ENCODE peak calls at places on chromosomes 4 and X, in ten cellular contexts. One of them, this sample, is unnamed.
A peak's percentile ranks its signal among the peaks of the same experiment; 100 is the strongest.

GRCh38 chr4:128483816-128484215 is 196.2 kb upstream of the PGRMC2 start:
- DNase-seq in K562: no peak
- DNase-seq in stomach: no peak
- DNase-seq in HepG2: no peak
- DNase-seq in H1: no peak
- DNase-seq in sigmoid colon: no peak
- DNase-seq in tibial nerve: no peak
- DNase-seq in ovary: no peak
- DNase-seq in esophagus muscularis mucosa: no peak
- DNase-seq in transverse colon: no peak
- DNase-seq in this sample: no peak

GRCh38 chr4:159334461-159334860 is 231.6 kb downstream of the RAPGEF2 start:
- DNase-seq in K562: no peak
- DNase-seq in ovary: no peak
- DNase-seq in stomach: no peak
- DNase-seq in H1: no peak
- DNase-seq in transverse colon: no peak
- DNase-seq in esophagus muscularis mucosa: no peak
- DNase-seq in sigmoid colon: no peak
- DNase-seq in tibial nerve: no peak
- DNase-seq in HepG2: no peak
- DNase-seq in this sample: no peak

GRCh38 chr4:163554870-163555465 is 60.5 kb downstream of the TMA16 start:
- DNase-seq in transverse colon: no peak
- DNase-seq in H1: no peak
- DNase-seq in tibial nerve: no peak
- DNase-seq in stomach: no peak
- DNase-seq in K562: peak; percentile 19
- DNase-seq in sigmoid colon: no peak
- DNase-seq in ovary: no peak
- DNase-seq in HepG2: no peak
- DNase-seq in esophagus muscularis mucosa: no peak
- DNase-seq in this sample: no peak

GRCh38 chr4:100981447-100982204 is 365.7 kb downstream of the PPP3CA start:
- DNase-seq in sigmoid colon: no peak
- DNase-seq in H1: no peak
- DNase-seq in stomach: no peak
- DNase-seq in tibial nerve: no peak
- DNase-seq in ovary: no peak
- DNase-seq in K562: no peak
- DNase-seq in esophagus muscularis mucosa: no peak
- DNase-seq in HepG2: no peak
- DNase-seq in transverse colon: no peak
- DNase-seq in this sample: no peak

GRCh38 chrX:42384956-42385355 is 393.0 kb downstream of the PPP1R2C start:
- DNase-seq in stomach: no peak
- DNase-seq in H1: no peak
- DNase-seq in transverse colon: no peak
- DNase-seq in K562: no peak
- DNase-seq in sigmoid colon: no peak
- DNase-seq in ovary: no peak
- DNase-seq in HepG2: no peak
- DNase-seq in esophagus muscularis mucosa: no peak
- DNase-seq in tibial nerve: no peak
- DNase-seq in this sample: no peak

GRCh38 chr4:110550260-110550659 is 72.6 kb downstream of the PITX2 start:
- DNase-seq in sigmoid colon: no peak
- DNase-seq in tibial nerve: no peak
- DNase-seq in stomach: no peak
- DNase-seq in H1: no peak
- DNase-seq in esophagus muscularis mucosa: no peak
- DNase-seq in K562: no peak
- DNase-seq in ovary: no peak
- DNase-seq in HepG2: no peak
- DNase-seq in transverse colon: no peak
- DNase-seq in this sample: no peak

GRCh38 chr4:143358923-143359694 is 22.4 kb downstream of the GAB1 start:
- DNase-seq in sigmoid colon: no peak
- DNase-seq in H1: no peak
- DNase-seq in stomach: peak; percentile 73
- DNase-seq in esophagus muscularis mucosa: no peak
- DNase-seq in transverse colon: peak; percentile 78
- DNase-seq in K562: peak; percentile 48
- DNase-seq in ovary: no peak
- DNase-seq in tibial nerve: no peak
- DNase-seq in HepG2: no peak
- DNase-seq in this sample: no peak

GRCh38 chr4:100805547-100805946 is 287.7 kb upstream of the EMCN start:
- DNase-seq in sigmoid colon: no peak
- DNase-seq in esophagus muscularis mucosa: no peak
- DNase-seq in H1: peak; percentile 58
- DNase-seq in K562: no peak
- DNase-seq in ovary: no peak
- DNase-seq in stomach: no peak
- DNase-seq in HepG2: no peak
- DNase-seq in tibial nerve: no peak
- DNase-seq in transverse colon: no peak
- DNase-seq in this sample: no peak

GRCh38 chrX:13126785-13127184 is 82.4 kb upstream of the FAM9C start:
- DNase-seq in sigmoid colon: no peak
- DNase-seq in esophagus muscularis mucosa: no peak
- DNase-seq in ovary: no peak
- DNase-seq in transverse colon: no peak
- DNase-seq in H1: no peak
- DNase-seq in K562: peak; percentile 36
- DNase-seq in stomach: no peak
- DNase-seq in tibial nerve: no peak
- DNase-seq in HepG2: peak; percentile 4
- DNase-seq in this sample: no peak

GRCh38 chrX:12657881-12658280 is 133.3 kb upstream of the PRPS2 start:
- DNase-seq in esophagus muscularis mucosa: no peak
- DNase-seq in ovary: no peak
- DNase-seq in H1: no peak
- DNase-seq in stomach: no peak
- DNase-seq in HepG2: no peak
- DNase-seq in K562: no peak
- DNase-seq in sigmoid colon: no peak
- DNase-seq in transverse colon: no peak
- DNase-seq in tibial nerve: no peak
- DNase-seq in this sample: no peak

GRCh38 chrX:71117358-71117757 is 1.0 kb upstream of the MED12 start:
- DNase-seq in tibial nerve: no peak
- DNase-seq in H1: no peak
- DNase-seq in esophagus muscularis mucosa: no peak
- DNase-seq in ovary: no peak
- DNase-seq in stomach: no peak
- DNase-seq in transverse colon: no peak
- DNase-seq in sigmoid colon: no peak
- DNase-seq in HepG2: no peak
- DNase-seq in K562: no peak
- DNase-seq in this sample: no peak

GRCh38 chrX:155612312-155613224 is at the start of gene TMLHE:
- DNase-seq in stomach: peak; percentile 67
- DNase-seq in H1: peak; percentile 61
- DNase-seq in sigmoid colon: peak; percentile 76
- DNase-seq in HepG2: peak; percentile 41
- DNase-seq in ovary: peak; percentile 66
- DNase-seq in tibial nerve: peak; percentile 32
- DNase-seq in transverse colon: peak; percentile 79
- DNase-seq in esophagus muscularis mucosa: no peak
- DNase-seq in K562: peak; percentile 82
- DNase-seq in this sample: peak; percentile 73

GRCh38 chr4:123786955-123787354 is 390.4 kb downstream of the SPRY1 start:
- DNase-seq in ovary: peak; percentile 46
- DNase-seq in tibial nerve: no peak
- DNase-seq in esophagus muscularis mucosa: no peak
- DNase-seq in stomach: peak; percentile 29
- DNase-seq in H1: no peak
- DNase-seq in transverse colon: peak; percentile 14
- DNase-seq in HepG2: no peak
- DNase-seq in K562: no peak
- DNase-seq in sigmoid colon: peak; percentile 83
- DNase-seq in this sample: no peak

GRCh38 chrX:8042304-8042703 is 115.1 kb upstream of the PNPLA4 start:
- DNase-seq in tibial nerve: no peak
- DNase-seq in H1: no peak
- DNase-seq in K562: peak; percentile 1
- DNase-seq in ovary: no peak
- DNase-seq in esophagus muscularis mucosa: no peak
- DNase-seq in transverse colon: no peak
- DNase-seq in sigmoid colon: no peak
- DNase-seq in HepG2: peak; percentile 6
- DNase-seq in stomach: no peak
- DNase-seq in this sample: no peak

GRCh38 chr4:8600686-8601085 is 8.1 kb downstream of the CPZ start:
- DNase-seq in sigmoid colon: no peak
- DNase-seq in transverse colon: no peak
- DNase-seq in K562: no peak
- DNase-seq in ovary: no peak
- DNase-seq in HepG2: no peak
- DNase-seq in H1: no peak
- DNase-seq in stomach: no peak
- DNase-seq in esophagus muscularis mucosa: no peak
- DNase-seq in tibial nerve: no peak
- DNase-seq in this sample: no peak

GRCh38 chr4:8601086-8601485 is 8.5 kb downstream of the CPZ start:
- DNase-seq in sigmoid colon: no peak
- DNase-seq in K562: no peak
- DNase-seq in HepG2: no peak
- DNase-seq in H1: no peak
- DNase-seq in transverse colon: no peak
- DNase-seq in tibial nerve: no peak
- DNase-seq in ovary: no peak
- DNase-seq in esophagus muscularis mucosa: no peak
- DNase-seq in stomach: no peak
- DNase-seq in this sample: no peak

GRCh38 chr4:8603931-8604330 is 11.4 kb downstream of the CPZ start:
- DNase-seq in tibial nerve: no peak
- DNase-seq in sigmoid colon: no peak
- DNase-seq in stomach: no peak
- DNase-seq in ovary: no peak
- DNase-seq in K562: no peak
- DNase-seq in HepG2: no peak
- DNase-seq in esophagus muscularis mucosa: no peak
- DNase-seq in H1: no peak
- DNase-seq in transverse colon: no peak
- DNase-seq in this sample: no peak

GRCh38 chr4:8601556-8601955 is 9.0 kb downstream of the CPZ start:
- DNase-seq in transverse colon: no peak
- DNase-seq in stomach: no peak
- DNase-seq in esophagus muscularis mucosa: no peak
- DNase-seq in HepG2: no peak
- DNase-seq in K562: no peak
- DNase-seq in ovary: no peak
- DNase-seq in sigmoid colon: no peak
- DNase-seq in tibial nerve: no peak
- DNase-seq in H1: no peak
- DNase-seq in this sample: no peak

GRCh38 chr4:8602686-8603430 is 10.3 kb downstream of the CPZ start:
- DNase-seq in H1: no peak
- DNase-seq in HepG2: no peak
- DNase-seq in transverse colon: no peak
- DNase-seq in stomach: no peak
- DNase-seq in sigmoid colon: no peak
- DNase-seq in K562: no peak
- DNase-seq in ovary: no peak
- DNase-seq in esophagus muscularis mucosa: no peak
- DNase-seq in tibial nerve: no peak
- DNase-seq in this sample: no peak
- TF ChIP-seq EP300 in H1: no peak
- TF ChIP-seq EP300 in HepG2: no peak
- TF ChIP-seq EP300 in transverse colon: no peak
- TF ChIP-seq EP300 in stomach: no peak
- TF ChIP-seq EP300 in sigmoid colon: no peak
- TF ChIP-seq EP300 in K562: no peak
- TF ChIP-seq EP300 in ovary: no peak
- TF ChIP-seq EP300 in esophagus muscularis mucosa: no peak
- TF ChIP-seq EP300 in tibial nerve: no peak
- TF ChIP-seq EP300 in this sample: no peak

GRCh38 chrX:103585421-103586313 is at the start of gene TCEAL4:
- DNase-seq in ovary: peak; percentile 74
- DNase-seq in stomach: peak; percentile 63
- DNase-seq in esophagus muscularis mucosa: no peak
- DNase-seq in tibial nerve: peak; percentile 45
- DNase-seq in K562: peak; percentile 24
- DNase-seq in sigmoid colon: peak; percentile 85
- DNase-seq in transverse colon: peak; percentile 68
- DNase-seq in HepG2: no peak
- DNase-seq in H1: peak; percentile 52
- DNase-seq in this sample: peak; percentile 80
- TF ChIP-seq POLR2A in ovary: peak; percentile 61
- TF ChIP-seq POLR2A in stomach: no peak
- TF ChIP-seq POLR2A in esophagus muscularis mucosa: no peak
- TF ChIP-seq POLR2A in tibial nerve: no peak
- TF ChIP-seq POLR2A in K562: no peak
- TF ChIP-seq POLR2A in sigmoid colon: peak; percentile 52
- TF ChIP-seq POLR2A in transverse colon: peak; percentile 26
- TF ChIP-seq POLR2A in HepG2: peak; percentile 69
- TF ChIP-seq POLR2A in H1: peak; percentile 69
- TF ChIP-seq POLR2A in this sample: no peak

DNA sequence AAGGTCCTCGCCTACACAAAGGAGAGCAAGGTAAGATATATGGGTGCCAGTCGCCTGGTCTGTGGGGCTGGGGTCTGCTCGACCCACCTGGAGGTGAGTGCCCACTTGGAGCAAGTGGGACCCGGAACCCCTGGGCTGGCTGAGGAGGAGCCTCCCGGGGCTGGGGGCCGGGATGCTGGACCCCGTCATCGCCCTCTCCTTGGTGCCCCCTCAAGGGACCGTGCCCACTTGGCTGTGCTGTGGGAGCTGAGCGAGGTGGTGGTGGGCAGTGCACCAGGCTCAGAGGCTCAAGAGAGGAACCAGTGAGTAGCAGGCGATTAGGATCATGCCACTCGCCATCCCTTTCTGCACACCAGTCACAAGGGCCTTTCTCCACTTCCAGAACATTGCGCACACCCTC is 203.7 kb upstream of the PSAPL1 start:
- DNase-seq in K562: no peak
- DNase-seq in HepG2: no peak
- DNase-seq in ovary: no peak
- DNase-seq in sigmoid colon: no peak
- DNase-seq in tibial nerve: no peak
- DNase-seq in transverse colon: no peak
- DNase-seq in esophagus muscularis mucosa: no peak
- DNase-seq in stomach: no peak
- DNase-seq in H1: no peak
- DNase-seq in this sample: no peak
- H3K27me3 ChIP-seq in K562: peaks cover 24% of the 10 kb centered on the region
- H3K27me3 ChIP-seq in HepG2: no peaks in the 10 kb centered on the region
- H3K27me3 ChIP-seq in ovary: no peaks in the 10 kb centered on the region
- H3K27me3 ChIP-seq in sigmoid colon: peaks cover 7% of the 10 kb centered on the region
- H3K27me3 ChIP-seq in tibial nerve: no peaks in the 10 kb centered on the region
- H3K27me3 ChIP-seq in transverse colon: no peaks in the 10 kb centered on the region
- H3K27me3 ChIP-seq in esophagus muscularis mucosa: no peaks in the 10 kb centered on the region
- H3K27me3 ChIP-seq in stomach: no peaks in the 10 kb centered on the region
- H3K27me3 ChIP-seq in H1: no peaks in the 10 kb centered on the region
- H3K27me3 ChIP-seq in this sample: peaks cover 9% of the 10 kb centered on the region

DNA sequence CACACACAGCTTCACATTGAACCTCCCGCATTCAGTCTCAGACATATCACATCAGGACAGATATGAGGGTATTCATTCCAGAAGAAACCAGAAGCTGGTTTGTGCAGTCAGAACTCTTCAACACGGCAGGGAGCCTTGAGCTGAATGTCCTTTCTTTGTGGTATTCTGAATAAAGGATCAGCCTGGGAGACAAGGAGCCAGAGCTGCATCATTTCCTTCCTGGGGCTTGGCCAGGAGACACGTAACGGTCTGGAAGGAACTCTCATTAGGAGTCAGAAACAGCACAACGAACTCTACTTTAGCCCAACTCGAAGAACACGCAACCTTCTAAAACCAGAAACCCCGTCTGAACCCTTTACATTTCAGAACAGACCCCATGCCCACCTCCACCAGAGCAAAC is 46.4 kb downstream of the KDR start:
- DNase-seq in sigmoid colon: no peak
- DNase-seq in HepG2: no peak
- DNase-seq in K562: no peak
- DNase-seq in transverse colon: no peak
- DNase-seq in ovary: peak; percentile 22
- DNase-seq in tibial nerve: peak; percentile 33
- DNase-seq in esophagus muscularis mucosa: peak; percentile 92
- DNase-seq in stomach: no peak
- DNase-seq in H1: no peak
- DNase-seq in this sample: no peak
- TF ChIP-seq EP300 in sigmoid colon: no peak
- TF ChIP-seq EP300 in HepG2: no peak
- TF ChIP-seq EP300 in K562: no peak
- TF ChIP-seq EP300 in transverse colon: no peak
- TF ChIP-seq EP300 in ovary: no peak
- TF ChIP-seq EP300 in tibial nerve: no peak
- TF ChIP-seq EP300 in esophagus muscularis mucosa: no peak
- TF ChIP-seq EP300 in stomach: no peak
- TF ChIP-seq EP300 in H1: no peak
- TF ChIP-seq EP300 in this sample: no peak

This sample was measured in suprapubic skin.